ENCODE peak calls at places on chromosomes 7 and 10, in seven cellular contexts. W is heart left ventricle; X is CD4-positive, CD25-positive, alpha-beta regulatory T cell; L is CD8-positive, alpha-beta T cell; T is mammary epithelial cell; Z is right cardiac atrium; G is GM23248. R is an unnamed sample.

GRCh38 chr7:40429821-40430220 is 295.0 kb downstream of the SUGCT start:
- DNase-seq in W (no peak), X (no peak), L (no peak), T (no peak), Z (no peak), G (no peak), R (no peak)

GRCh38 chr7:84813376-84813775 is 373.5 kb downstream of the SEMA3D start:
- DNase-seq in W (no peak), X (no peak), L (no peak), T (peak; percentile 25), Z (no peak), G (no peak), R (no peak)

GRCh38 chr7:25786958-25787730 is 364.9 kb upstream of the NFE2L3 start:
- DNase-seq in W (no peak), X (no peak), L (no peak), T (no peak), Z (no peak), G (no peak), R (no peak)

GRCh38 chr10:58477122-58477521 is 35.5 kb upstream of the BICC1 start:
- DNase-seq in W (peak; percentile 67), X (no peak), L (no peak), T (no peak), Z (peak; percentile 59), G (peak; percentile 74), R (peak; percentile 39)

GRCh38 chr10:51743146-51743545 is 43.8 kb upstream of the CSTF2T start:
- DNase-seq in W (no peak), X (no peak), L (no peak), T (no peak), Z (no peak), G (peak; percentile 51), R (no peak)

GRCh38 chr10:95536017-95536416 is 25.2 kb downstream of the SORBS1 start:
- DNase-seq in W (no peak), X (no peak), L (no peak), T (no peak), Z (no peak), G (no peak), R (no peak)

GRCh38 chr7:130356121-130356759 is 11.6 kb downstream of the CPA5 start:
- DNase-seq in W (peak; percentile 60), X (no peak), L (no peak), T (peak; percentile 95), Z (peak; percentile 53), G (peak; percentile 94), R (peak; percentile 68)

GRCh38 chr10:20596065-20596760 is 300.9 kb downstream of the NEBL start:
- DNase-seq in W (no peak), X (no peak), L (no peak), T (peak; percentile 20), Z (no peak), G (peak; percentile 16), R (no peak)

GRCh38 chr10:17112566-17112965 is 17.0 kb downstream of the CUBN start:
- DNase-seq in W (no peak), X (no peak), L (no peak), T (peak; percentile 70), Z (no peak), G (no peak), R (no peak)

GRCh38 chr7:75756340-75757297 is 15.4 kb downstream of the CCL26 start:
- DNase-seq in W (no peak), X (no peak), L (no peak), T (no peak), Z (no peak), G (peak; percentile 67), R (no peak)

GRCh38 chr10:127999291-127999690 is 92.4 kb downstream of the PTPRE start:
- DNase-seq in W (no peak), X (no peak), L (no peak), T (no peak), Z (no peak), G (no peak), R (no peak)

GRCh38 chr7:139771001-139771956 is 6.5 kb downstream of the HIPK2 start:
- DNase-seq in W (no peak), X (no peak), L (no peak), T (peak; percentile 94), Z (no peak), G (peak; percentile 68), R (no peak)

GRCh38 chr7:46738713-46739220 is 817.7 kb upstream of the IGFBP3 start:
- DNase-seq in W (no peak), X (no peak), L (no peak), T (no peak), Z (no peak), G (no peak), R (no peak)

GRCh38 chr7:105776068-105776790 is 100.2 kb downstream of the ATXN7L1 start:
- DNase-seq in W (no peak), X (no peak), L (no peak), T (peak; percentile 96), Z (peak; percentile 81), G (peak; percentile 100), R (peak; percentile 15)

GRCh38 chr10:113087082-113088029 is 137.3 kb downstream of the TCF7L2 start:
- DNase-seq in W (no peak), X (no peak), L (no peak), T (peak; percentile 97), Z (peak; percentile 77), G (peak; percentile 100), R (no peak)

GRCh38 chr7:33185786-33186185 is 56.4 kb downstream of the BBS9 start:
- DNase-seq in W (no peak), X (peak; percentile 31), L (no peak), T (peak; percentile 44), Z (no peak), G (peak; percentile 65), R (no peak)

GRCh38 chr10:27030060-27030459 is 70.2 kb downstream of the ANKRD26 start:
- DNase-seq in W (no peak), X (no peak), L (no peak), T (no peak), Z (no peak), G (no peak), R (no peak)

GRCh38 chr7:155975490-155975889 is 163.2 kb upstream of the SHH start:
- DNase-seq in W (no peak), X (no peak), L (no peak), T (no peak), Z (no peak), G (no peak), R (no peak)

GRCh38 chr10:132563485-132564248 is 26.1 kb downstream of the INPP5A start:
- DNase-seq in W (no peak), X (no peak), L (no peak), T (no peak), Z (no peak), G (no peak), R (no peak)

GRCh38 chr7:116671111-116671510 is 885 bp upstream of the MET start:
- DNase-seq in W (no peak), X (no peak), L (no peak), T (peak; percentile 40), Z (no peak), G (no peak), R (no peak)

GRCh38 chr7:10632707-10633106 is 341.0 kb upstream of the PHF14 start:
- DNase-seq in W (no peak), X (no peak), L (no peak), T (no peak), Z (no peak), G (no peak), R (no peak)
- H3K9me3 ChIP-seq in W (peaks cover 10% of the 10 kb centered on the region), X (no peaks in the 10 kb centered on the region), L (no peaks in the 10 kb centered on the region), T (no peaks in the 10 kb centered on the region), Z (no peaks in the 10 kb centered on the region), G (no peaks in the 10 kb centered on the region), R (no peaks in the 10 kb centered on the region)

DNA sequence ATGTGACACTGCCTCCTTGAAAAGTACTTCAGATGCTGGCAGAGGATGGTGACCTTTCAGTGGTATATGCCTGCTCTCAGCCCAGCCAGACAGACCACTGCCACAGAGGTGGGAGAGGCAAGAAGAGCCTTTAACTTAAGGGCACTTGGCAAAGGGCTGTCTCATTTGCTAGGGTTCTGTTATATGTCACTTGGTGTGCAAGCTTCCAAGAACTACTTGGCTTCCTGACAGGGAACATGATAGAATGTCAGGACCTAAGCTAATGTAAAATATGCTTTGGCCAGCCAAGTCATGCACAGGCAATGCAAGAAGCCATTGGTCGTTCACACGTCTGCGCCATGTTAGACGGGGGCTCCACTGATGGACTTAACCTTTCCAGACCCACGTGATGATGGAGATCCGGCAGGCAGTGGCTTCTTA is 54.7 kb downstream of the RBM20 start:
- DNase-seq in W (peak; percentile 56), X (no peak), L (no peak), T (no peak), Z (no peak), G (no peak), R (peak; percentile 37)
- H3K27ac ChIP-seq in W (peak overlapping the region; percentile 78), X (no peak overlapping the region), L (no peak overlapping the region), T (no peak overlapping the region), Z (peak overlapping the region; percentile 73), G (no peak overlapping the region), R (peak overlapping the region; percentile 83)

GRCh38 chr10:71396714-71397339 is at the start of gene CDH23:
- DNase-seq in W (peak; percentile 74), X (no peak), L (no peak), T (no peak), Z (peak; percentile 66), G (peak; percentile 38), R (peak; percentile 54)
- H3K4me3 ChIP-seq in W (peak within 1 kb of the TSS; percentile 61), X (no peak within 1 kb of the TSS), L (peak within 1 kb of the TSS; percentile 39), T (no peak within 1 kb of the TSS), Z (peak within 1 kb of the TSS; percentile 63), G (peak within 1 kb of the TSS; percentile 14), R (peak within 1 kb of the TSS; percentile 44)

DNA sequence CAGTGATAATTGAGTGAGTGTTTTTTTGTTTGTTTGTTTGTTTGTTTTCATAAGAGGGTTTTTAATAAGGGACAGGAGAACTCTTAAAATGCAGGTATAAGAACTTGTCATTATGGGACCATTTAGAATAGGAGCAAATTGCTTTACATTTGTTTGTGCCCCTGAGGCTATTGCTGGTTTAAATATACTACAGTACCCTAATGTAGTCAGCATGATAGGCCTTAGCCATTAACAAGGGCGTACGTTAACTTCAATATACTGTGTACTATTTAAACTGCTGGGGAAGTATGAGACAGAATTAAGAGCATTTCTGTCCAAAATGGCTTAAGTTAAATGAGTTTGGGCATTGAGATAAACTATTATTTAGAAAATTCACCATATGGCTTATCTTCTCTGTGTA is 26.2 kb downstream of the PRKAR2B start:
- DNase-seq in W (no peak), X (no peak), L (no peak), T (no peak), Z (no peak), G (no peak), R (no peak)
- H3K9me3 ChIP-seq in W (no peaks in the 10 kb centered on the region), X (no peaks in the 10 kb centered on the region), L (no peaks in the 10 kb centered on the region), T (no peaks in the 10 kb centered on the region), Z (no peaks in the 10 kb centered on the region), G (no peaks in the 10 kb centered on the region), R (no peaks in the 10 kb centered on the region)

DNA sequence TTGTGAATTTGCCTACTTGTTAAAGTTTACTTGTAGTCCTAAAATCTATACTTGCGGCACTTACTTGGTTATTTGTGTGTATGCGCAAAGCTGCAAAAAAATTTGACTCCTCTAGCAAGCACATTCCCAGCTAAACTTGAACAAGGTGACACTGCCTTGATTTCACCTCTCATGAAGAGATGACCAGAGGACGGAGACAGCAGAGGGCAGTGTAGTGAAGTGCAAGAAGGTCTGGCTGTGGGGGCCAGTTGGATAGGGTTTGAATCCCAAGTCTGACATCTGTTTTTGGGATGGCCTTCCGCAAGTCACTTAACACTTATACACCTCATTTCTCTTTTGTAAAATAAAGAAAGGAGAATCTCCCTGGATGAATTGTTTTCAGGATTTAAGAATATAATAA is 15.7 kb downstream of the SLK start:
- DNase-seq in W (no peak), X (no peak), L (no peak), T (no peak), Z (no peak), G (peak; percentile 9), R (no peak)
- H3K27ac ChIP-seq in W (no peak overlapping the region), X (no peak overlapping the region), L (no peak overlapping the region), T (no peak overlapping the region), Z (no peak overlapping the region), G (no peak overlapping the region), R (no peak overlapping the region)

GRCh38 chr10:14024349-14025202 is 306.1 kb downstream of the FRMD4A start:
- DNase-seq in W (no peak), X (no peak), L (no peak), T (no peak), Z (no peak), G (no peak), R (peak; percentile 33)
- H3K4me3 ChIP-seq in W (peak overlapping the region; percentile 23), X (no peak overlapping the region), L (no peak overlapping the region), T (no peak overlapping the region), Z (no peak overlapping the region), G (no peak overlapping the region), R (no peak overlapping the region)